ENCODE peak calls at places on chromosomes 6 and 20, in five cellular contexts. Y is right atrium auricular region, S is Panc1, I is heart left ventricle, L is right cardiac atrium. M is an unnamed sample.

GRCh38 chr6:71537717-71538116 is 249.1 kb downstream of the OGFRL1 start:
- DNase-seq in Y (no peak), S (no peak), I (no peak), L (no peak), M (no peak)

GRCh38 chr6:69881322-69882151 is 15.2 kb downstream of the COL19A1 start:
- DNase-seq in Y (no peak), S (no peak), I (no peak), L (no peak), M (no peak)

GRCh38 chr20:11926599-11926998 is 8.9 kb downstream of the BTBD3 start:
- DNase-seq in Y (no peak), S (no peak), I (no peak), L (no peak), M (no peak)

GRCh38 chr6:137353842-137354397 is 134.7 kb upstream of the IFNGR1 start:
- DNase-seq in Y (no peak), S (no peak), I (no peak), L (no peak), M (no peak)

GRCh38 chr6:18034798-18035202 is 47.4 kb upstream of the KIF13A start:
- DNase-seq in Y (no peak), S (no peak), I (no peak), L (no peak), M (no peak)

GRCh38 chr6:136424450-136424849 is 125.8 kb downstream of the MAP7 start:
- DNase-seq in Y (no peak), S (no peak), I (no peak), L (no peak), M (no peak)

GRCh38 chr6:168043193-168043847 is 35.7 kb downstream of the FRMD1 start:
- DNase-seq in Y (no peak), S (no peak), I (no peak), L (no peak), M (no peak)

GRCh38 chr6:157272866-157273755 is 50.2 kb downstream of the TMEM242 start:
- DNase-seq in Y (no peak), S (no peak), I (no peak), L (no peak), M (peak; percentile 54)

GRCh38 chr20:47964174-47964573 is 178.9 kb upstream of the SULF2 start:
- DNase-seq in Y (no peak), S (no peak), I (no peak), L (no peak), M (no peak)

GRCh38 chr20:13302647-13303425 is 81.8 kb downstream of the ISM1 start:
- DNase-seq in Y (no peak), S (no peak), I (no peak), L (no peak), M (peak; percentile 64)

GRCh38 chr20:43911066-43911465 is 3.6 kb upstream of the TOX2 start:
- DNase-seq in Y (no peak), S (no peak), I (no peak), L (no peak), M (no peak)

GRCh38 chr20:1941226-1941625 is 46.0 kb downstream of the SIRPA start:
- DNase-seq in Y (no peak), S (no peak), I (no peak), L (peak; percentile 51), M (no peak)

GRCh38 chr20:25205277-25206062 is 10.0 kb downstream of the ENTPD6 start:
- DNase-seq in Y (no peak), S (no peak), I (no peak), L (no peak), M (no peak)

GRCh38 chr20:4607287-4607713 is 114.4 kb upstream of the PRND start:
- DNase-seq in Y (peak; percentile 72), S (peak; percentile 55), I (peak; percentile 44), L (no peak), M (peak; percentile 76)

GRCh38 chr6:122692175-122692598 is 82.0 kb downstream of the PKIB start:
- DNase-seq in Y (no peak), S (no peak), I (no peak), L (no peak), M (no peak)

GRCh38 chr6:20213271-20213798 is 1.1 kb upstream of the MBOAT1 start:
- DNase-seq in Y (no peak), S (no peak), I (no peak), L (no peak), M (no peak)

GRCh38 chr20:57716202-57716601 is 6.4 kb upstream of the PMEPA1 start:
- DNase-seq in Y (no peak), S (no peak), I (no peak), L (no peak), M (no peak)

GRCh38 chr6:116446399-116446798 is 14.8 kb upstream of the CALHM6 start:
- DNase-seq in Y (no peak), S (no peak), I (no peak), L (no peak), M (no peak)

GRCh38 chr6:21270501-21271290 is 322.9 kb upstream of the SOX4 start:
- DNase-seq in Y (no peak), S (no peak), I (no peak), L (no peak), M (no peak)

GRCh38 chr20:50535162-50535561 is 25.0 kb downstream of the PTPN1 start:
- DNase-seq in Y (no peak), S (no peak), I (no peak), L (no peak), M (no peak)

GRCh38 chr20:37921341-37921929 is 18.5 kb downstream of the VSTM2L start:
- DNase-seq in Y (no peak), S (no peak), I (no peak), L (no peak), M (no peak)

GRCh38 chr20:22652685-22653568 is 68.6 kb upstream of the FOXA2 start:
- DNase-seq in Y (no peak), S (no peak), I (no peak), L (no peak), M (no peak)

GRCh38 chr6:30955367-30956042 is 14.7 kb downstream of the MUCL3 start:
- DNase-seq in Y (peak; percentile 62), S (no peak), I (peak; percentile 60), L (peak; percentile 80), M (no peak)

GRCh38 chr20:6120491-6120988 is 2.3 kb downstream of the FERMT1 start:
- DNase-seq in Y (no peak), S (no peak), I (no peak), L (no peak), M (peak; percentile 71)

GRCh38 chr6:146850981-146851380 is 252.2 kb downstream of the ADGB start:
- DNase-seq in Y (no peak), S (no peak), I (no peak), L (no peak), M (no peak)

GRCh38 chr6:169981969-169982368 is 230.5 kb downstream of the ERMARD start:
- DNase-seq in Y (no peak), S (no peak), I (no peak), L (no peak), M (no peak)

GRCh38 chr20:50226093-50226974 is 35.7 kb downstream of the CEBPB start:
- DNase-seq in Y (no peak), S (no peak), I (peak; percentile 38), L (peak; percentile 42), M (no peak)

GRCh38 chr20:33373735-33374605 is 27.3 kb downstream of the CDK5RAP1 start:
- DNase-seq in Y (no peak), S (peak; percentile 97), I (no peak), L (no peak), M (no peak)

GRCh38 chr6:106000935-106001334 is 85.2 kb upstream of the PRDM1 start:
- DNase-seq in Y (no peak), S (no peak), I (no peak), L (no peak), M (no peak)

GRCh38 chr6:10112871-10113584 is 301.8 kb downstream of the TFAP2A start:
- DNase-seq in Y (no peak), S (no peak), I (no peak), L (no peak), M (no peak)

GRCh38 chr6:141594874-141595273 is 537.9 kb upstream of the GJE1 start:
- DNase-seq in Y (no peak), S (no peak), I (no peak), L (no peak), M (no peak)

GRCh38 chr20:50628326-50628725 is 63.0 kb downstream of the RIPOR3 start:
- DNase-seq in Y (no peak), S (no peak), I (no peak), L (no peak), M (no peak)

GRCh38 chr6:128882991-128883571 is at the start of gene LAMA2:
- DNase-seq in Y (peak; percentile 89), S (no peak), I (peak; percentile 90), L (peak; percentile 90), M (peak; percentile 87)

GRCh38 chr20:62770916-62771315 is 25.4 kb upstream of the MRGBP start:
- DNase-seq in Y (no peak), S (no peak), I (no peak), L (peak; percentile 1), M (no peak)

GRCh38 chr6:31586013-31586412 is at the start of gene LST1:
- DNase-seq in Y (no peak), S (no peak), I (peak; percentile 36), L (peak; percentile 22), M (no peak)

GRCh38 chr20:37932074-37932473 is 29.1 kb downstream of the VSTM2L start:
- DNase-seq in Y (no peak), S (no peak), I (no peak), L (no peak), M (no peak)

GRCh38 chr6:47520282-47520681 is 42.7 kb downstream of the CD2AP start:
- DNase-seq in Y (no peak), S (no peak), I (no peak), L (no peak), M (no peak)

DNA sequence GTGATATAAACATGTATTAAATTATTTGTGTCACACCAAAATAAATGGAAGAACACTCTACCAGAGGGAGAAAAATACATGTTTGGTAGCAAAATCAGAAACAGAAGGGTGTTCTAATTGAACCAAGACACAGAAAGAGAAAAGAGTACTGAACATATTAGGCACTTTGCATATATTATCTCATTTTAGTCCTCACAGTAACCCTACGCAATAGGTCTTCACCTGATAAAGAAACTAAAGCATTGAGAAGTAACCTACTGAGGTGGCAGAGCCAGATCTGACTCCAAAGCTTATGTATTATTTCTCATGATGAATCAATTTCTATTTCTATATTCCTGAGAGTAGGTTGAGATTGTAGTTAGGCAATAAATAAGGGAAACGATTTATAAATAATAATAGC is 77.7 kb downstream of the FYN start:
- DNase-seq in Y (no peak), S (no peak), I (no peak), L (no peak), M (no peak)
- H3K4me1 ChIP-seq in Y (no peaks in the 10 kb centered on the region), S (no peaks in the 10 kb centered on the region), I (peaks cover 55% of the 10 kb centered on the region), L (peaks cover 6% of the 10 kb centered on the region), M (peaks cover 5% of the 10 kb centered on the region)

DNA sequence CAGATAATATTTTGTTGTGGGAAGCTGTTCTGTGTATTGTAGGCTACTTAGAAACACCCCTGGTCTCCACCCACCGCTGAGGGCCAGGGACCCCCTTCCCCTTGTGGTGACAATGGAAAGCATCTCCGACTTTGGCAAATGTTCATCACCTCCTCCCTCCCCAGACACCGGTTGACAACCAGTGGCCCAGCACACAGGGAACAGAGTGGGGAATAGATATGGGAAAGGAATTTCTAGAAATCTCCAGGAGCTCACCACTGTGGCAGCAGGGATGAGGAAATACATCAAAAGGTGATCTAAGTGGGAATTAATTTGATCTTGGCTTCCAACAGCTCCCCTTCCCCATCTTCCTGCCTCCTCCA is 257.3 kb upstream of the FOXQ1 start:
- DNase-seq in Y (peak; percentile 7), S (no peak), I (no peak), L (no peak), M (no peak)
- H3K4me3 ChIP-seq in Y (no peak overlapping the region), S (no peak overlapping the region), I (no peak overlapping the region), L (no peak overlapping the region), M (no peak overlapping the region)

GRCh38 chr20:59781236-59781635 is 152.2 kb downstream of the SYCP2 start:
- DNase-seq in Y (peak; percentile 55), S (no peak), I (no peak), L (no peak), M (no peak)
- H3K9me3 ChIP-seq in Y (no peaks in the 10 kb centered on the region), S (no peaks in the 10 kb centered on the region), I (no peaks in the 10 kb centered on the region), L (no peaks in the 10 kb centered on the region), M (no peaks in the 10 kb centered on the region)

GRCh38 chr6:44704240-44705150 is 317.0 kb downstream of the CDC5L start:
- DNase-seq in Y (no peak), S (no peak), I (no peak), L (no peak), M (no peak)
- H3K4me1 ChIP-seq in Y (no peaks in the 10 kb centered on the region), S (no peaks in the 10 kb centered on the region), I (no peaks in the 10 kb centered on the region), L (no peaks in the 10 kb centered on the region), M (no peaks in the 10 kb centered on the region)

M was measured in HAP-1.